ENCODE peak calls at places on chromosomes 3 and 15, in seven cellular contexts. One of them, this sample, is unnamed.
A peak's percentile ranks its signal among the peaks of the same experiment; 100 is the strongest.

GRCh38 chr15:34436126-34436955 is 1.3 kb downstream of the GOLGA8A start:
- DNase-seq in IMR-90: no peak
- DNase-seq in neuronal stem cell: no peak
- DNase-seq in mesendoderm: peak; percentile 9
- DNase-seq in mesenchymal stem cell: no peak
- DNase-seq in H1: peak; percentile 76
- DNase-seq in trophoblast cell: no peak
- DNase-seq in this sample: peak; percentile 28

GRCh38 chr3:23859839-23860382 is 54.2 kb downstream of the UBE2E1 start:
- DNase-seq in IMR-90: no peak
- DNase-seq in neuronal stem cell: no peak
- DNase-seq in mesendoderm: no peak
- DNase-seq in mesenchymal stem cell: no peak
- DNase-seq in H1: no peak
- DNase-seq in trophoblast cell: no peak
- DNase-seq in this sample: no peak

GRCh38 chr15:91424001-91424400 is 323.9 kb downstream of the SV2B start:
- DNase-seq in IMR-90: no peak
- DNase-seq in neuronal stem cell: no peak
- DNase-seq in mesendoderm: no peak
- DNase-seq in mesenchymal stem cell: no peak
- DNase-seq in H1: no peak
- DNase-seq in trophoblast cell: no peak
- DNase-seq in this sample: no peak

GRCh38 chr3:49899815-49900214 is 3.9 kb downstream of the MST1R start:
- DNase-seq in IMR-90: no peak
- DNase-seq in neuronal stem cell: no peak
- DNase-seq in mesendoderm: peak; percentile 70
- DNase-seq in mesenchymal stem cell: no peak
- DNase-seq in H1: peak; percentile 64
- DNase-seq in trophoblast cell: no peak
- DNase-seq in this sample: peak; percentile 75

GRCh38 chr3:175179055-175179454 is 319.9 kb downstream of the NAALADL2 start:
- DNase-seq in IMR-90: peak; percentile 20
- DNase-seq in neuronal stem cell: no peak
- DNase-seq in mesendoderm: no peak
- DNase-seq in mesenchymal stem cell: no peak
- DNase-seq in H1: no peak
- DNase-seq in trophoblast cell: no peak
- DNase-seq in this sample: no peak

GRCh38 chr15:52427804-52428203 is 100.9 kb downstream of the MYO5A start:
- DNase-seq in IMR-90: peak; percentile 86
- DNase-seq in neuronal stem cell: no peak
- DNase-seq in mesendoderm: peak; percentile 26
- DNase-seq in mesenchymal stem cell: peak; percentile 54
- DNase-seq in H1: no peak
- DNase-seq in trophoblast cell: no peak
- DNase-seq in this sample: no peak

GRCh38 chr3:159964166-159964973 is 24.3 kb upstream of the IL12A start:
- DNase-seq in IMR-90: peak; percentile 94
- DNase-seq in neuronal stem cell: no peak
- DNase-seq in mesendoderm: no peak
- DNase-seq in mesenchymal stem cell: peak; percentile 83
- DNase-seq in H1: no peak
- DNase-seq in trophoblast cell: peak; percentile 25
- DNase-seq in this sample: no peak

GRCh38 chr3:167814441-167814951 is 79.0 kb downstream of the SERPINI1 start:
- DNase-seq in IMR-90: peak; percentile 11
- DNase-seq in neuronal stem cell: no peak
- DNase-seq in mesendoderm: no peak
- DNase-seq in mesenchymal stem cell: no peak
- DNase-seq in H1: no peak
- DNase-seq in trophoblast cell: peak; percentile 3
- DNase-seq in this sample: no peak

GRCh38 chr3:184335291-184335660 is 2.1 kb upstream of the FAM131A start:
- DNase-seq in IMR-90: no peak
- DNase-seq in neuronal stem cell: no peak
- DNase-seq in mesendoderm: no peak
- DNase-seq in mesenchymal stem cell: no peak
- DNase-seq in H1: no peak
- DNase-seq in trophoblast cell: no peak
- DNase-seq in this sample: peak; percentile 55

GRCh38 chr15:35436422-35436821 is 109.5 kb downstream of the DPH6 start:
- DNase-seq in IMR-90: no peak
- DNase-seq in neuronal stem cell: no peak
- DNase-seq in mesendoderm: no peak
- DNase-seq in mesenchymal stem cell: no peak
- DNase-seq in H1: no peak
- DNase-seq in trophoblast cell: no peak
- DNase-seq in this sample: no peak

GRCh38 chr15:70582143-70582945 is 181.0 kb downstream of the UACA start:
- DNase-seq in IMR-90: peak; percentile 82
- DNase-seq in neuronal stem cell: no peak
- DNase-seq in mesendoderm: no peak
- DNase-seq in mesenchymal stem cell: no peak
- DNase-seq in H1: no peak
- DNase-seq in trophoblast cell: no peak
- DNase-seq in this sample: no peak

GRCh38 chr3:13234155-13234505 is 160.9 kb upstream of the IQSEC1 start:
- DNase-seq in IMR-90: no peak
- DNase-seq in neuronal stem cell: no peak
- DNase-seq in mesendoderm: no peak
- DNase-seq in mesenchymal stem cell: no peak
- DNase-seq in H1: no peak
- DNase-seq in trophoblast cell: no peak
- DNase-seq in this sample: no peak

GRCh38 chr15:63075072-63075995 is 32.8 kb downstream of the TPM1 start:
- DNase-seq in IMR-90: peak; percentile 46
- DNase-seq in neuronal stem cell: no peak
- DNase-seq in mesendoderm: no peak
- DNase-seq in mesenchymal stem cell: peak; percentile 59
- DNase-seq in H1: no peak
- DNase-seq in trophoblast cell: peak; percentile 33
- DNase-seq in this sample: peak; percentile 50
- H3K27ac ChIP-seq in IMR-90: peak overlapping the region; percentile 39
- H3K27ac ChIP-seq in neuronal stem cell: no peak overlapping the region
- H3K27ac ChIP-seq in mesendoderm: no peak overlapping the region
- H3K27ac ChIP-seq in mesenchymal stem cell: peak overlapping the region; percentile 33
- H3K27ac ChIP-seq in H1: peak overlapping the region; percentile 76
- H3K27ac ChIP-seq in trophoblast cell: peak overlapping the region; percentile 51
- H3K27ac ChIP-seq in this sample: peak overlapping the region; percentile 89

DNA sequence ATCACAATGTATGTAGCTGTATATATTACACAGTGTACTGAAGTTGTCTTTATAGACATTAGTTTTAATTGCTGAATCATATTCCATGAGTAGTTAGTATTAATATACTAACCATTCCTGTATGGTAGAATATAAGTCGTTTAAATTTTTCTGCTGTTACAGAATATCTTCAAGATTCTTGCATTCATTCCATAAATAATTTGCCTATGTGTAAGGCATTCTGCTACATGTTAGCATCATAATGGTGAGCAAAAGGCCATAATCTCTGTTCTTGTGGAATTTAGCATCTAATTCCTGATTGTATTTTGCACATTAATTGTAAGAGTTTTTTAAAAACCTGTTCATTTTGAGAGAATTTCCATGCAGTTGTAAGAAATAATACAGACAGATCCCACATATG is 14.1 kb downstream of the GYG1 start:
- DNase-seq in IMR-90: peak; percentile 72
- DNase-seq in neuronal stem cell: no peak
- DNase-seq in mesendoderm: no peak
- DNase-seq in mesenchymal stem cell: no peak
- DNase-seq in H1: no peak
- DNase-seq in trophoblast cell: peak; percentile 84
- DNase-seq in this sample: no peak
- H4K8ac ChIP-seq in IMR-90: no peak overlapping the region
- H4K8ac ChIP-seq in neuronal stem cell: no peak overlapping the region
- H4K8ac ChIP-seq in mesendoderm: no peak overlapping the region
- H4K8ac ChIP-seq in mesenchymal stem cell: no peak overlapping the region
- H4K8ac ChIP-seq in H1: no peak overlapping the region
- H4K8ac ChIP-seq in trophoblast cell: no peak overlapping the region
- H4K8ac ChIP-seq in this sample: no peak overlapping the region

GRCh38 chr3:20064387-20064786 is 24.1 kb downstream of the KAT2B start:
- DNase-seq in IMR-90: no peak
- DNase-seq in neuronal stem cell: no peak
- DNase-seq in mesendoderm: no peak
- DNase-seq in mesenchymal stem cell: no peak
- DNase-seq in H1: no peak
- DNase-seq in trophoblast cell: no peak
- DNase-seq in this sample: no peak

GRCh38 chr3:20068512-20069177 is 28.4 kb downstream of the KAT2B start:
- DNase-seq in IMR-90: no peak
- DNase-seq in neuronal stem cell: no peak
- DNase-seq in mesendoderm: no peak
- DNase-seq in mesenchymal stem cell: no peak
- DNase-seq in H1: no peak
- DNase-seq in trophoblast cell: no peak
- DNase-seq in this sample: no peak

GRCh38 chr3:20066848-20067617 is 26.8 kb downstream of the KAT2B start:
- DNase-seq in IMR-90: no peak
- DNase-seq in neuronal stem cell: no peak
- DNase-seq in mesendoderm: no peak
- DNase-seq in mesenchymal stem cell: no peak
- DNase-seq in H1: no peak
- DNase-seq in trophoblast cell: peak; percentile 77
- DNase-seq in this sample: no peak

GRCh38 chr3:20064796-20065564 is 24.7 kb downstream of the KAT2B start:
- DNase-seq in IMR-90: no peak
- DNase-seq in neuronal stem cell: no peak
- DNase-seq in mesendoderm: no peak
- DNase-seq in mesenchymal stem cell: no peak
- DNase-seq in H1: no peak
- DNase-seq in trophoblast cell: peak; percentile 93
- DNase-seq in this sample: no peak

DNA sequence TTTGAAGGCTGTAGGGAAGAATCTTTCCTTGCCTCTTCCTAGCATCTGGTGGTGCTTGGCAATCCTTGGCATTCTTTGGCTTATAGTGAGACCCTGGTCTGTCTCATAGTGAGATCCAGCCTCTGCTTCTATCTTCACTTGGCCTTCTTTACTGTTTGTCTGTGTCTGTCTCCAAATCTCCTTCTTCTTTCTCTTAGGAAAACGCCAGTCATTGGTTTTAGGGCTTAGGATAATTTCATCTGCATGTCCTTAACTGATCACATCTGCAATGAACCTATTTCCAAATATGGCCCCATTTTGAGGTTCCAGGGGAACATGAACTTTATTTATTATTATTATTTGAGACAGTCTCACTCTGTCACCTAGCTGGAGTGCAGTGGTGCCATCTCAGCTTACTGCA is 25.8 kb downstream of the KAT2B start:
- DNase-seq in IMR-90: no peak
- DNase-seq in neuronal stem cell: no peak
- DNase-seq in mesendoderm: no peak
- DNase-seq in mesenchymal stem cell: no peak
- DNase-seq in H1: no peak
- DNase-seq in trophoblast cell: no peak
- DNase-seq in this sample: no peak
- H3K27ac ChIP-seq in IMR-90: no peak overlapping the region
- H3K27ac ChIP-seq in neuronal stem cell: no peak overlapping the region
- H3K27ac ChIP-seq in mesendoderm: no peak overlapping the region
- H3K27ac ChIP-seq in mesenchymal stem cell: no peak overlapping the region
- H3K27ac ChIP-seq in H1: no peak overlapping the region
- H3K27ac ChIP-seq in trophoblast cell: no peak overlapping the region
- H3K27ac ChIP-seq in this sample: no peak overlapping the region

GRCh38 chr3:71713041-71713440 is 12.2 kb downstream of the EIF4E3 start:
- DNase-seq in IMR-90: no peak
- DNase-seq in neuronal stem cell: no peak
- DNase-seq in mesendoderm: no peak
- DNase-seq in mesenchymal stem cell: no peak
- DNase-seq in H1: no peak
- DNase-seq in trophoblast cell: no peak
- DNase-seq in this sample: no peak

GRCh38 chr3:71708478-71709098 is 16.6 kb downstream of the EIF4E3 start:
- DNase-seq in IMR-90: no peak
- DNase-seq in neuronal stem cell: no peak
- DNase-seq in mesendoderm: no peak
- DNase-seq in mesenchymal stem cell: no peak
- DNase-seq in H1: no peak
- DNase-seq in trophoblast cell: no peak
- DNase-seq in this sample: no peak

GRCh38 chr3:71710906-71711494 is 14.2 kb downstream of the EIF4E3 start:
- DNase-seq in IMR-90: peak; percentile 66
- DNase-seq in neuronal stem cell: peak; percentile 26
- DNase-seq in mesendoderm: peak; percentile 72
- DNase-seq in mesenchymal stem cell: peak; percentile 70
- DNase-seq in H1: no peak
- DNase-seq in trophoblast cell: peak; percentile 72
- DNase-seq in this sample: no peak

GRCh38 chr3:71707600-71707999 is 17.6 kb downstream of the EIF4E3 start:
- DNase-seq in IMR-90: peak; percentile 62
- DNase-seq in neuronal stem cell: no peak
- DNase-seq in mesendoderm: no peak
- DNase-seq in mesenchymal stem cell: no peak
- DNase-seq in H1: no peak
- DNase-seq in trophoblast cell: no peak
- DNase-seq in this sample: no peak

DNA sequence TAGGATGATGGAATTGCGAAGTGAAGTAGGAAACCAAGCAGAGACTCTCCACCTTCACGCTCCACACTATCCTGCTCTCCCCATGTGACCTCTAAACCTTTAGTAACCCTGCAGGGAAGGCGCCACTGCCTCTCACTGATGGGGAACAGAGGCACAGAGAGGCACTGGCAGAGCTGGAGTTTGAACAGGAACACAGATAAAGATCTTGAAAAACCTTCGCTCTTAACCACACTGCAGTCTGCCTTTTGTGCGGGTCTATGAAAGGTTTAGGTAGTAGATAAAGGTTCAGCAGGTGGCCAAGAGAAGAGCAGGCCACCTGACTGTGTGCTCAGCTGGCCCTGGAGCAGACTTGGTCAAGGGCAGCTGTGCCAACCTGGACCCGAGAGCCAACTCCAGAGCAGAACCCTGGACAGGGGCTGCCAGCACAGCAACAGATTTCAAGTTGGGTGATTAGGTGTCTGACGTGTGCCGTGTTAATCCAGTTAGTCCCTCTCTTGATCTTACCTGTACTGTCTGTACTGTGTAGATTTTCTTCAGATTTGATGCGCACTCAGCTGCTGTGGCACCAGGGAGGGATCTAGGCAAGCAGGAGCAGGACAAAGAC is 15.2 kb downstream of the EIF4E3 start:
- DNase-seq in IMR-90: no peak
- DNase-seq in neuronal stem cell: no peak
- DNase-seq in mesendoderm: no peak
- DNase-seq in mesenchymal stem cell: no peak
- DNase-seq in H1: no peak
- DNase-seq in trophoblast cell: no peak
- DNase-seq in this sample: no peak
- H4K8ac ChIP-seq in IMR-90: no peak overlapping the region
- H4K8ac ChIP-seq in neuronal stem cell: no peak overlapping the region
- H4K8ac ChIP-seq in mesendoderm: no peak overlapping the region
- H4K8ac ChIP-seq in mesenchymal stem cell: no peak overlapping the region
- H4K8ac ChIP-seq in H1: no peak overlapping the region
- H4K8ac ChIP-seq in trophoblast cell: no peak overlapping the region
- H4K8ac ChIP-seq in this sample: no peak overlapping the region